ENCODE peak calls at places on chromosomes 4 and X, in five cellular contexts. V is GM23338, C is HCT116, I is neural progenitor cell, M is PC-3. O is an unnamed sample.

GRCh38 chr4:2834001-2834921 is 9.4 kb upstream of the ADD1 start:
- DNase-seq in I (no peak), V (no peak), M (no peak), C (no peak), O (no peak)

GRCh38 chr4:31051151-31051550 is 331.0 kb downstream of the PCDH7 start:
- DNase-seq in C (no peak), I (no peak), V (no peak), M (no peak), O (no peak)

GRCh38 chrX:38375888-38376287 is 23.5 kb downstream of the OTC start:
- DNase-seq in V (peak), M (peak), I (peak), C (peak), O (peak)

GRCh38 chr4:182190306-182190705 is 52.9 kb upstream of the TENM3 start:
- DNase-seq in V (no peak), C (no peak), I (no peak), M (no peak), O (no peak)

GRCh38 chr4:158111241-158111640 is 61.6 kb downstream of the GASK1B start:
- DNase-seq in M (peak), I (peak), C (no peak), V (no peak), O (no peak)

GRCh38 chrX:10726647-10727046 is 106.3 kb upstream of the MID1 start:
- DNase-seq in V (no peak), I (no peak), M (peak), C (no peak), O (peak)

GRCh38 chrX:26778320-26778888 is 562.4 kb downstream of the MAGEB5 start:
- DNase-seq in M (no peak), I (peak), V (peak), C (peak), O (no peak)

GRCh38 chrX:44010626-44011025 is 37.4 kb upstream of the NDP start:
- DNase-seq in I (no peak), V (no peak), M (peak), C (no peak), O (no peak)

GRCh38 chr4:60129740-60130139 is 1070.4 kb upstream of the ADGRL3 start:
- DNase-seq in V (no peak), M (peak), I (no peak), C (no peak), O (no peak)

GRCh38 chr4:151721466-151721865 is 39.3 kb downstream of the GATB start:
- DNase-seq in I (no peak), C (no peak), V (peak), M (no peak), O (no peak)

GRCh38 chr4:14254252-14254651 is 626.7 kb upstream of the BOD1L1 start:
- DNase-seq in V (peak), I (peak), M (peak), C (no peak), O (peak)

GRCh38 chr4:159937595-159937994 is 834.7 kb downstream of the RAPGEF2 start:
- DNase-seq in C (no peak), I (no peak), V (no peak), M (no peak), O (no peak)

GRCh38 chrX:72572248-72573157 is at the start of gene HDAC8:
- DNase-seq in V (peak), M (peak), C (peak), I (peak), O (peak)

GRCh38 chr4:25234390-25235367 is 846 bp downstream of the PI4K2B start:
- DNase-seq in I (peak), C (peak), M (peak), V (peak), O (peak)

GRCh38 chr4:16516796-16517413 is 290.6 kb upstream of the TAPT1 start:
- DNase-seq in I (peak), C (no peak), M (peak), V (peak), O (no peak)

GRCh38 chr4:70737006-70737405 is 15.2 kb downstream of the RUFY3 start:
- DNase-seq in I (no peak), V (no peak), C (no peak), M (no peak), O (peak)

GRCh38 chrX:71579136-71579989 is 1.1 kb downstream of the GCNA start:
- DNase-seq in C (no peak), I (no peak), M (no peak), V (peak), O (no peak)

GRCh38 chr4:185931986-185932385 is 120.0 kb upstream of the SORBS2 start:
- DNase-seq in V (no peak), C (no peak), M (no peak), I (no peak), O (no peak)

GRCh38 chr4:139027771-139028170 is 12.2 kb downstream of the NOCT start:
- DNase-seq in M (no peak), I (no peak), C (no peak), V (no peak), O (no peak)

GRCh38 chrX:12751887-12752286 is 39.3 kb upstream of the PRPS2 start:
- DNase-seq in C (no peak), V (no peak), M (no peak), I (no peak), O (no peak)

GRCh38 chrX:41003501-41004286 is 81.6 kb upstream of the USP9X start:
- DNase-seq in C (no peak), V (no peak), I (no peak), M (no peak), O (no peak)

GRCh38 chr4:143251348-143251747 is 66.6 kb downstream of the USP38 start:
- DNase-seq in I (no peak), C (no peak), M (no peak), V (no peak), O (no peak)

GRCh38 chr4:17561195-17561909 is 15.6 kb upstream of the LAP3 start:
- DNase-seq in M (peak), I (no peak), C (no peak), V (no peak), O (no peak)

GRCh38 chrX:100721328-100721727 is 10.6 kb downstream of the SYTL4 start:
- DNase-seq in I (no peak), V (no peak), C (no peak), M (peak), O (no peak)

GRCh38 chr4:108359936-108360681 is 191.4 kb upstream of the LEF1 start:
- DNase-seq in C (no peak), M (no peak), V (no peak), I (no peak), O (no peak)

GRCh38 chr4:25505637-25505991 is 128.6 kb downstream of the ANAPC4 start:
- DNase-seq in V (peak), M (no peak), C (no peak), I (no peak), O (no peak)

GRCh38 chr4:7581477-7581876 is 146.7 kb upstream of the PSAPL1 start:
- DNase-seq in C (no peak), I (peak), M (no peak), V (peak), O (peak)
- TF ChIP-seq EZH2phosphoT487 in C (no peak), I (no peak), M (no peak), V (no peak), O (no peak)

DNA sequence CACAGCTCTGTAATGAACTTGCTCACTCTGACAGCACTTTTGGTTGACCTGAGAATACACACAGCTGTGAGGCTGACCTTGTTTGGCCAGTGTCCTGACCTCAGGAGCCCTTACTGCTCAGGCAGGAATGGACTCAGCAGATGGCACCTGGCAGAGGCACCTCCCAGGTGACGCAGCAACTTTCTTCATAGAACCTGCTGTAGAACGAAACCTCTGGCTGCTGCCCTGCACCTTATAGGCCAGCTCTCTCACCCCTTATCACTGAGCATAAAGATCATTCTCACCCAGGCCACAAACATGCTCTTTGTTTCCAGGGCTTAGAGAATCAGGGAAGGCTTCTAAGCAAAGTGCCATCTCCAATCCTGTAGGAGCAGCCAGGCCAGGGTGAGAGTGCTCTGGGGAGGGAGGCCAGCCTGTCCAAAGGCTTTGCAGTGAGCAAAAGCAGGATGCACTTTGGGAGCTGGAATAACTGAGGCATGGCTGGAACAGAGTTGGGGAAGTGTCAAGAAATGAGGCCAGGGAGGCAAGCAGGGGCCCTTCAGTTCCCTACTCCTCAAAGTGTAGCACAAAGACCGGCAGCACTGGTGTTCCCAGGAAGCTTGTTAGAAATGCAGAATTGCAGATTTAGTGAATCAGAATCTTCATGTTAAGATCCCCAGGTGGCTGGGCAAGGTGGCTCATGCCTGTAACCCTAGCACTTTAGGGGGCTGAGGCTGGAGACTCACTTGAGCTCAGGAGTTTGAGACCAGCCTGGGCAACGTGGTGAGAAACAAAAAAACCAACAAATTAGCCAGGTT is 13.3 kb upstream of the CENPU start:
- DNase-seq in C (no peak), I (no peak), V (peak), M (no peak), O (peak)
- TF ChIP-seq EZH2phosphoT487 in C (no peak), I (no peak), V (no peak), M (no peak), O (no peak)

DNA sequence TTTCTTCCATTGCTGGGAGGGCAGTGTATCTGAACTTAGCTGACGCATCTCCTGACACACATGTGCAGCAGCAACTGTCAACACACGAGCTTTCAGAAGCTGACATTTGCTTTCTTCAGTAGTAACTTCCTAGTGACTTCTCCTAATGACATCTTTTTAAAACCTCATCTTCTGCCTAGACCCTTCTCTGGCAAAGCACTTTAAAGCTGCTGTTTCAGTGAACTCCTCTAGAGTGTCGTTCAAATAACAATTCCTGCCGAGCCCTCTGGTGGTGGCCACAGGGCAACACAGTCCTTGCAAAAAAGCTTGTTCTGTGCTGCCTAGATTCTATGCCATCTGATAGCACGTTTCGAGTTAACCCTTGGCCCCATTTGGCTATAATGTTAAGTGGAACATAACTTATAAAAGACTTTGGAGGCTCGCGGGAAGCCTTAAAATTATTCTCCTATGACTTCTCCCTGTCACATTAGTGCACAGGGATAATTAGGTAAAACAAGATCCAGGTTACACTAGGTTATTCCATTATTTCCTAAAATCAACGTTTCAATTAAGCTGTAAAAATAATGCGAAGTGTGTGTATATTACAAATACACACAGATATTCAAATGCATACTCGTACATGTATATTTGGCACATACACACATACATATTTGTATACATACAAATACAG is 2340.8 kb downstream of the PCDH7 start:
- DNase-seq in C (peak), M (peak), I (peak), V (peak), O (peak)
- TF ChIP-seq EZH2phosphoT487 in C (no peak), M (no peak), I (no peak), V (no peak), O (no peak)

GRCh38 chrX:144006811-144007210 is 122.9 kb downstream of the UBE2NL start:
- DNase-seq in C (no peak), V (no peak), I (no peak), M (peak), O (no peak)
- TF ChIP-seq EZH2phosphoT487 in C (no peak), V (no peak), I (no peak), M (no peak), O (no peak)

DNA sequence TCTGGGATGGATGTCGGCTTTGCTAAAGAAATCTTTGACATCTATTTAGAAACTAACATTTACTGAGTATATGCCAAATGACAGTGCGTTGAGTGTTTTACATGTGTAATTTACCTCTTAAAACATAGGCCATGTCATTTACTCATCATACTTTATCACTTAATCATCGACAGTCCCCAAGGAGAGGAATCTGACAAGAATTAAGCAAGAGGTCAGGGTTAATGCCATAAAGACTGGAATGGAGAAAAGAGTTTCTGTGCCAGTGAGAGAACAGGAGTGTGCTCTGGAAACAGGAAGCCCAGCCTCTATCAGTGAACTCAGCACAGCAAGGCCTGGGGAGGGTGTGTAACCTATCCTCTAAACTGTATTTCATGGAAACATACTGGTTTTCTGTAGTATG is 28.0 kb upstream of the AMOT start:
- DNase-seq in I (no peak), M (peak), V (no peak), C (no peak), O (no peak)
- TF ChIP-seq EZH2phosphoT487 in I (no peak), M (no peak), V (no peak), C (no peak), O (no peak)

GRCh38 chrX:108020631-108021030 is 24.2 kb upstream of the VSIG1 start:
- DNase-seq in C (peak), I (peak), M (peak), V (peak), O (peak)

GRCh38 chrX:108019382-108019857 is 25.4 kb upstream of the VSIG1 start:
- DNase-seq in I (no peak), M (no peak), V (no peak), C (no peak), O (no peak)

GRCh38 chrX:108018659-108019381 is 26.0 kb upstream of the VSIG1 start:
- DNase-seq in M (peak), V (no peak), C (no peak), I (no peak), O (peak)

GRCh38 chrX:108025954-108026616 is 18.8 kb upstream of the VSIG1 start:
- DNase-seq in V (no peak), M (peak), I (no peak), C (no peak), O (no peak)

DNA sequence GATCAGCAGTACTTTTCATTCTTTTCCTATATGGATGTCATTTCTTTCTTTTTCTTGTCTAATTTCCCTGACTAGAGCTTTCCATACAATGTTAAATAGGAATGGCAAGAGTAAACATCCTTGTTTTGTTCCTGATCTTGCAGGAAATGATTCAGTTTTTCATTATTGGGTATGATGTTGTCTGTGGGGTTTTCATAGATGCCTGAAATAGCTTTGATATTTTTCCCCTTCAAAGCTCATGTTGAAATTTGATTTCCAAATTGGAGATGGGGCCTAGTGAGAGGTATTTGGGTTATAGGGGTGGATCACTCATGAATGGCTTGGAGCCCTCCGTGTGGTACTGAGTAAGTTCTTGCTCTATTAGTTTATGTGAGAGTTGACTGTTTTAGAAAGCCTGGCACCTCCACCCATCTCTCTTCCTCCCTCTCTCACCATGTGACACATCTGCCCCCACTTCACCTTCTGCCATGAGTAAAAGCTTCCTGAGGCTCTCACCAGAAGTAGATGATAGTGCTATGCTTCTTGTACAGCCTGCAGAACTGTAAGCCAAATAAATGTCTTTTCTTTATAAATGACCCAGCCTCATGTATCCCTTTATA is 22.3 kb upstream of the VSIG1 start:
- DNase-seq in I (no peak), V (no peak), M (peak), C (no peak), O (no peak)
- TF ChIP-seq EZH2phosphoT487 in I (no peak), V (no peak), M (no peak), C (no peak), O (no peak)

GRCh38 chr4:137543198-137543597 is 10.9 kb upstream of the PCDH18 start:
- DNase-seq in I (peak), M (no peak), C (no peak), V (peak), O (no peak)
- TF ChIP-seq EZH2phosphoT487 in I (no peak), M (no peak), C (no peak), V (no peak), O (no peak)